ENCODE peak calls at places on chromosomes 6 and 20, in five cellular contexts. One of them, this sample, is unnamed.

GRCh38 chr6:33847078-33847477 is 43.3 kb upstream of the MLN start:
- DNase-seq in effector memory CD4-positive, alpha-beta T cell: no peak
- DNase-seq in dermis microvascular lymphatic vessel endothelial cell: no peak
- DNase-seq in activated CD4-positive, CD25-positive, alpha-beta regulatory T cell: no peak
- DNase-seq in EL: no peak
- DNase-seq in this sample: no peak

GRCh38 chr20:46963758-46964181 is 69.1 kb downstream of the EYA2 start:
- DNase-seq in EL: no peak
- DNase-seq in activated CD4-positive, CD25-positive, alpha-beta regulatory T cell: no peak
- DNase-seq in effector memory CD4-positive, alpha-beta T cell: no peak
- DNase-seq in dermis microvascular lymphatic vessel endothelial cell: no peak
- DNase-seq in this sample: no peak

GRCh38 chr20:23519556-23519955 is 28.6 kb downstream of the CST8 start:
- DNase-seq in dermis microvascular lymphatic vessel endothelial cell: no peak
- DNase-seq in effector memory CD4-positive, alpha-beta T cell: no peak
- DNase-seq in activated CD4-positive, CD25-positive, alpha-beta regulatory T cell: no peak
- DNase-seq in EL: no peak
- DNase-seq in this sample: no peak

GRCh38 chr6:88586371-88587157 is 376.9 kb downstream of the RNGTT start:
- DNase-seq in EL: peak; percentile 1
- DNase-seq in activated CD4-positive, CD25-positive, alpha-beta regulatory T cell: no peak
- DNase-seq in dermis microvascular lymphatic vessel endothelial cell: no peak
- DNase-seq in effector memory CD4-positive, alpha-beta T cell: no peak
- DNase-seq in this sample: peak; percentile 16

GRCh38 chr6:170503414-170503761 is 49.7 kb downstream of the PSMB1 start:
- DNase-seq in activated CD4-positive, CD25-positive, alpha-beta regulatory T cell: no peak
- DNase-seq in effector memory CD4-positive, alpha-beta T cell: no peak
- DNase-seq in EL: no peak
- DNase-seq in dermis microvascular lymphatic vessel endothelial cell: no peak
- DNase-seq in this sample: no peak

GRCh38 chr6:145756170-145756662 is 20.9 kb upstream of the EPM2A start:
- DNase-seq in effector memory CD4-positive, alpha-beta T cell: no peak
- DNase-seq in dermis microvascular lymphatic vessel endothelial cell: peak; percentile 54
- DNase-seq in activated CD4-positive, CD25-positive, alpha-beta regulatory T cell: no peak
- DNase-seq in EL: peak; percentile 92
- DNase-seq in this sample: peak; percentile 93

GRCh38 chr6:169291639-169292339 is 38.1 kb upstream of the THBS2 start:
- DNase-seq in dermis microvascular lymphatic vessel endothelial cell: no peak
- DNase-seq in activated CD4-positive, CD25-positive, alpha-beta regulatory T cell: no peak
- DNase-seq in EL: peak; percentile 29
- DNase-seq in effector memory CD4-positive, alpha-beta T cell: no peak
- DNase-seq in this sample: no peak

GRCh38 chr6:149900620-149901443 is 2.9 kb upstream of the RAET1E start:
- DNase-seq in activated CD4-positive, CD25-positive, alpha-beta regulatory T cell: no peak
- DNase-seq in dermis microvascular lymphatic vessel endothelial cell: no peak
- DNase-seq in EL: no peak
- DNase-seq in effector memory CD4-positive, alpha-beta T cell: no peak
- DNase-seq in this sample: no peak

GRCh38 chr6:8063762-8064637 is at the start of gene BLOC1S5:
- DNase-seq in EL: peak; percentile 98
- DNase-seq in dermis microvascular lymphatic vessel endothelial cell: peak; percentile 98
- DNase-seq in activated CD4-positive, CD25-positive, alpha-beta regulatory T cell: peak; percentile 89
- DNase-seq in effector memory CD4-positive, alpha-beta T cell: peak; percentile 94
- DNase-seq in this sample: peak; percentile 95

GRCh38 chr6:7725849-7726415 is at the start of gene BMP6:
- DNase-seq in activated CD4-positive, CD25-positive, alpha-beta regulatory T cell: no peak
- DNase-seq in dermis microvascular lymphatic vessel endothelial cell: peak; percentile 96
- DNase-seq in effector memory CD4-positive, alpha-beta T cell: peak; percentile 6
- DNase-seq in EL: peak; percentile 84
- DNase-seq in this sample: peak; percentile 61

GRCh38 chr6:144675231-144675861 is 390.2 kb downstream of the UTRN start:
- DNase-seq in EL: peak; percentile 51
- DNase-seq in effector memory CD4-positive, alpha-beta T cell: no peak
- DNase-seq in dermis microvascular lymphatic vessel endothelial cell: peak; percentile 38
- DNase-seq in activated CD4-positive, CD25-positive, alpha-beta regulatory T cell: no peak
- DNase-seq in this sample: peak; percentile 97

GRCh38 chr6:8608737-8609136 is 173.4 kb upstream of the SLC35B3 start:
- DNase-seq in dermis microvascular lymphatic vessel endothelial cell: no peak
- DNase-seq in EL: no peak
- DNase-seq in effector memory CD4-positive, alpha-beta T cell: no peak
- DNase-seq in activated CD4-positive, CD25-positive, alpha-beta regulatory T cell: no peak
- DNase-seq in this sample: no peak

GRCh38 chr20:51404297-51405060 is 138.0 kb downstream of the NFATC2 start:
- DNase-seq in EL: no peak
- DNase-seq in dermis microvascular lymphatic vessel endothelial cell: peak; percentile 45
- DNase-seq in activated CD4-positive, CD25-positive, alpha-beta regulatory T cell: peak; percentile 83
- DNase-seq in effector memory CD4-positive, alpha-beta T cell: peak; percentile 92
- DNase-seq in this sample: no peak

GRCh38 chr6:156557269-156557885 is 219.8 kb upstream of the ARID1B start:
- DNase-seq in EL: peak; percentile 21
- DNase-seq in activated CD4-positive, CD25-positive, alpha-beta regulatory T cell: no peak
- DNase-seq in effector memory CD4-positive, alpha-beta T cell: no peak
- DNase-seq in dermis microvascular lymphatic vessel endothelial cell: no peak
- DNase-seq in this sample: no peak

GRCh38 chr6:168948990-168949531 is 304.6 kb downstream of the THBS2 start:
- DNase-seq in dermis microvascular lymphatic vessel endothelial cell: no peak
- DNase-seq in activated CD4-positive, CD25-positive, alpha-beta regulatory T cell: no peak
- DNase-seq in effector memory CD4-positive, alpha-beta T cell: no peak
- DNase-seq in EL: no peak
- DNase-seq in this sample: no peak

GRCh38 chr6:94251878-94252277 is 832.5 kb upstream of the EPHA7 start:
- DNase-seq in effector memory CD4-positive, alpha-beta T cell: no peak
- DNase-seq in EL: no peak
- DNase-seq in dermis microvascular lymphatic vessel endothelial cell: no peak
- DNase-seq in activated CD4-positive, CD25-positive, alpha-beta regulatory T cell: no peak
- DNase-seq in this sample: no peak

GRCh38 chr6:73523434-73524123 is 2.7 kb upstream of the EEF1A1 start:
- DNase-seq in activated CD4-positive, CD25-positive, alpha-beta regulatory T cell: peak; percentile 65
- DNase-seq in EL: peak; percentile 47
- DNase-seq in dermis microvascular lymphatic vessel endothelial cell: peak; percentile 61
- DNase-seq in effector memory CD4-positive, alpha-beta T cell: peak; percentile 68
- DNase-seq in this sample: no peak

GRCh38 chr20:40821438-40821837 is 132.4 kb upstream of the MAFB start:
- DNase-seq in EL: no peak
- DNase-seq in activated CD4-positive, CD25-positive, alpha-beta regulatory T cell: no peak
- DNase-seq in effector memory CD4-positive, alpha-beta T cell: no peak
- DNase-seq in dermis microvascular lymphatic vessel endothelial cell: no peak
- DNase-seq in this sample: no peak

GRCh38 chr20:11059659-11060058 is 385.9 kb upstream of the JAG1 start:
- DNase-seq in EL: no peak
- DNase-seq in effector memory CD4-positive, alpha-beta T cell: no peak
- DNase-seq in activated CD4-positive, CD25-positive, alpha-beta regulatory T cell: no peak
- DNase-seq in dermis microvascular lymphatic vessel endothelial cell: no peak
- DNase-seq in this sample: no peak

GRCh38 chr6:54419885-54420284 is 111.6 kb downstream of the TINAG start:
- DNase-seq in activated CD4-positive, CD25-positive, alpha-beta regulatory T cell: no peak
- DNase-seq in dermis microvascular lymphatic vessel endothelial cell: peak; percentile 65
- DNase-seq in EL: peak; percentile 88
- DNase-seq in effector memory CD4-positive, alpha-beta T cell: no peak
- DNase-seq in this sample: peak; percentile 87

GRCh38 chr6:130760006-130760405 is 67.2 kb upstream of the SMLR1 start:
- DNase-seq in effector memory CD4-positive, alpha-beta T cell: no peak
- DNase-seq in activated CD4-positive, CD25-positive, alpha-beta regulatory T cell: no peak
- DNase-seq in dermis microvascular lymphatic vessel endothelial cell: peak; percentile 50
- DNase-seq in EL: peak; percentile 63
- DNase-seq in this sample: peak; percentile 36

GRCh38 chr20:4811661-4812181 is 90.0 kb downstream of the PRND start:
- DNase-seq in EL: no peak
- DNase-seq in dermis microvascular lymphatic vessel endothelial cell: no peak
- DNase-seq in activated CD4-positive, CD25-positive, alpha-beta regulatory T cell: peak; percentile 41
- DNase-seq in effector memory CD4-positive, alpha-beta T cell: peak; percentile 66
- DNase-seq in this sample: no peak

GRCh38 chr6:67640462-67640861 is 994.6 kb upstream of the ADGRB3 start:
- DNase-seq in activated CD4-positive, CD25-positive, alpha-beta regulatory T cell: no peak
- DNase-seq in EL: no peak
- DNase-seq in effector memory CD4-positive, alpha-beta T cell: no peak
- DNase-seq in dermis microvascular lymphatic vessel endothelial cell: no peak
- DNase-seq in this sample: peak; percentile 38

GRCh38 chr6:42505377-42505702 is 53.6 kb upstream of the TRERF1 start:
- DNase-seq in EL: peak; percentile 59
- DNase-seq in activated CD4-positive, CD25-positive, alpha-beta regulatory T cell: no peak
- DNase-seq in dermis microvascular lymphatic vessel endothelial cell: peak; percentile 37
- DNase-seq in effector memory CD4-positive, alpha-beta T cell: no peak
- DNase-seq in this sample: peak; percentile 83

GRCh38 chr6:159837511-159837910 is 37.4 kb downstream of the PNLDC1 start:
- DNase-seq in dermis microvascular lymphatic vessel endothelial cell: no peak
- DNase-seq in activated CD4-positive, CD25-positive, alpha-beta regulatory T cell: no peak
- DNase-seq in effector memory CD4-positive, alpha-beta T cell: no peak
- DNase-seq in EL: no peak
- DNase-seq in this sample: no peak

GRCh38 chr6:5506149-5506548 is 244.8 kb downstream of the FARS2 start:
- DNase-seq in dermis microvascular lymphatic vessel endothelial cell: no peak
- DNase-seq in effector memory CD4-positive, alpha-beta T cell: no peak
- DNase-seq in EL: no peak
- DNase-seq in activated CD4-positive, CD25-positive, alpha-beta regulatory T cell: no peak
- DNase-seq in this sample: no peak

GRCh38 chr20:62314339-62314638 is 11.5 kb downstream of the ADRM1 start:
- DNase-seq in activated CD4-positive, CD25-positive, alpha-beta regulatory T cell: no peak
- DNase-seq in EL: no peak
- DNase-seq in dermis microvascular lymphatic vessel endothelial cell: no peak
- DNase-seq in effector memory CD4-positive, alpha-beta T cell: no peak
- DNase-seq in this sample: no peak

GRCh38 chr6:72950114-72950860 is 275.0 kb downstream of the KHDC1L start:
- DNase-seq in effector memory CD4-positive, alpha-beta T cell: no peak
- DNase-seq in EL: peak; percentile 88
- DNase-seq in dermis microvascular lymphatic vessel endothelial cell: no peak
- DNase-seq in activated CD4-positive, CD25-positive, alpha-beta regulatory T cell: no peak
- DNase-seq in this sample: peak; percentile 90

GRCh38 chr6:24743265-24743943 is 24.4 kb upstream of the C6orf62 start:
- DNase-seq in activated CD4-positive, CD25-positive, alpha-beta regulatory T cell: no peak
- DNase-seq in EL: peak; percentile 97
- DNase-seq in effector memory CD4-positive, alpha-beta T cell: no peak
- DNase-seq in dermis microvascular lymphatic vessel endothelial cell: peak; percentile 89
- DNase-seq in this sample: peak; percentile 97

GRCh38 chr6:145020114-145020513 is 715.2 kb downstream of the EPM2A start:
- DNase-seq in activated CD4-positive, CD25-positive, alpha-beta regulatory T cell: no peak
- DNase-seq in EL: no peak
- DNase-seq in dermis microvascular lymphatic vessel endothelial cell: no peak
- DNase-seq in effector memory CD4-positive, alpha-beta T cell: no peak
- DNase-seq in this sample: no peak